ENCODE peak calls at places on chromosomes 1 and 21, in nine cellular contexts. G is lower lobe of right lung, B is fibroblast of lung, W is right lobe of liver, I is OCI-LY7, Y is spleen, J is A549, F is tibial artery, S is right cardiac atrium. R is an unnamed sample.
A peak's percentile ranks its signal among the peaks of the same experiment; 100 is the strongest.

GRCh38 chr1:39149509-39149908 is 55.0 kb upstream of the MACF1 start:
- DNase-seq in G (no peak), B (no peak), W (no peak), I (no peak), Y (no peak), J (no peak), F (no peak), S (no peak), R (no peak)

GRCh38 chr1:194474701-194475100 is 1288.3 kb upstream of the B3GALT2 start:
- DNase-seq in G (no peak), B (peak; percentile 1), W (no peak), I (no peak), Y (no peak), J (no peak), F (no peak), S (no peak), R (no peak)

GRCh38 chr1:46747683-46748288 is 28.9 kb upstream of the EFCAB14 start:
- DNase-seq in G (no peak), B (peak; percentile 43), W (no peak), I (peak; percentile 6), Y (no peak), J (peak; percentile 47), F (peak; percentile 47), S (no peak), R (no peak)

GRCh38 chr1:202152399-202152798 is 7.9 kb upstream of the ARL8A start:
- DNase-seq in G (no peak), B (no peak), W (no peak), I (no peak), Y (no peak), J (no peak), F (no peak), S (no peak), R (no peak)

GRCh38 chr1:50279622-50280320 is 143.5 kb downstream of the DMRTA2 start:
- DNase-seq in G (no peak), B (peak; percentile 3), W (no peak), I (no peak), Y (no peak), J (peak; percentile 3), F (no peak), S (no peak), R (no peak)

GRCh38 chr1:115052454-115053083 is 22.9 kb downstream of the TSHB start:
- DNase-seq in G (no peak), B (peak; percentile 36), W (no peak), I (peak; percentile 65), Y (no peak), J (peak; percentile 49), F (peak; percentile 57), S (peak; percentile 69), R (no peak)

GRCh38 chr1:3668148-3668547 is 15.8 kb downstream of the TP73 start:
- DNase-seq in G (no peak), B (no peak), W (peak; percentile 49), I (no peak), Y (peak; percentile 72), J (no peak), F (no peak), S (peak; percentile 24), R (peak; percentile 50)

GRCh38 chr1:227357229-227358078 is 39.2 kb upstream of the CDC42BPA start:
- DNase-seq in G (no peak), B (peak; percentile 87), W (peak; percentile 50), I (no peak), Y (peak; percentile 80), J (peak; percentile 91), F (peak; percentile 43), S (peak; percentile 86), R (no peak)

GRCh38 chr1:9539829-9540550 is 725 bp downstream of the SLC25A33 start:
- DNase-seq in G (peak; percentile 70), B (peak; percentile 49), W (peak; percentile 78), I (peak; percentile 65), Y (peak; percentile 91), J (peak; percentile 53), F (peak; percentile 32), S (peak; percentile 81), R (peak; percentile 85)

GRCh38 chr21:42990251-42990650 is 15.9 kb downstream of the PKNOX1 start:
- DNase-seq in G (no peak), B (no peak), W (no peak), I (no peak), Y (no peak), J (no peak), F (no peak), S (no peak), R (no peak)

GRCh38 chr1:92536593-92537332 is 50.0 kb upstream of the GFI1 start:
- DNase-seq in G (no peak), B (peak; percentile 70), W (no peak), I (no peak), Y (no peak), J (no peak), F (no peak), S (no peak), R (no peak)

GRCh38 chr1:232713785-232714184 is 83.9 kb upstream of the SIPA1L2 start:
- DNase-seq in G (no peak), B (no peak), W (no peak), I (no peak), Y (no peak), J (no peak), F (no peak), S (no peak), R (no peak)

GRCh38 chr21:15425049-15425448 is 304.7 kb upstream of the USP25 start:
- DNase-seq in G (no peak), B (no peak), W (no peak), I (no peak), Y (no peak), J (no peak), F (no peak), S (no peak), R (no peak)

GRCh38 chr21:15421521-15421920 is 308.3 kb upstream of the USP25 start:
- DNase-seq in G (no peak), B (peak; percentile 61), W (no peak), I (no peak), Y (no peak), J (no peak), F (no peak), S (no peak), R (no peak)

GRCh38 chr21:15422761-15423160 is 307.0 kb upstream of the USP25 start:
- DNase-seq in G (no peak), B (peak; percentile 98), W (no peak), I (no peak), Y (no peak), J (no peak), F (no peak), S (no peak), R (no peak)

GRCh38 chr21:15421947-15422346 is 307.8 kb upstream of the USP25 start:
- DNase-seq in G (no peak), B (peak; percentile 77), W (no peak), I (no peak), Y (no peak), J (no peak), F (no peak), S (no peak), R (no peak)

GRCh38 chr21:15423676-15424445 is 305.9 kb upstream of the USP25 start:
- DNase-seq in G (no peak), B (peak; percentile 14), W (no peak), I (no peak), Y (no peak), J (no peak), F (no peak), S (no peak), R (no peak)
- H3K27ac ChIP-seq in G (no peak overlapping the region), B (no peak overlapping the region), W (no peak overlapping the region), I (no peak overlapping the region), Y (no peak overlapping the region), J (peak overlapping the region; percentile 35), F (no peak overlapping the region), S (no peak overlapping the region), R (no peak overlapping the region)

DNA sequence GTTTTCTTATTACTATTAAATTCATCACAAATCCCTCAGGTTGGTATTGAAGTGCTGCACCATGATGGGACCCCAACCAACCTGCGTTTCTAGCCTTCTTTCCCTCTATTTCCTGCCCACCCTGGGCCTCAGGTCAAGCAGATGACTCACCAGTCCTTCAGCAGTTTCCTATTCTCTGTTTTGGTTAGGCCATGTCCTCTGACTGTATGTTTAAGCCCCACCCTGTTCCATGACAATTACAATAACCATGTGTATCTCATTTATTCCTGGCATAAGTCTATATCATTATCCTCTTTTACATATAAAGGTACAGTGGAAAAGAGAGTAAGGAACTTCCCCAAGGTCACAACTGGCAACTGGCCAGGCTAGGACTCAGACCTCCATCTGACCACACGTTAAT is 5.3 kb upstream of the FAM78B start:
- DNase-seq in G (no peak), B (peak; percentile 29), W (no peak), I (no peak), Y (no peak), J (no peak), F (no peak), S (no peak), R (no peak)
- H3K4me1 ChIP-seq in G (peaks cover 7% of the 10 kb centered on the region), B (no peaks in the 10 kb centered on the region), W (peaks cover 7% of the 10 kb centered on the region), I (no peaks in the 10 kb centered on the region), Y (peaks cover 7% of the 10 kb centered on the region), J (no peaks in the 10 kb centered on the region), F (no peaks in the 10 kb centered on the region), S (no peaks in the 10 kb centered on the region), R (peaks cover 6% of the 10 kb centered on the region)

DNA sequence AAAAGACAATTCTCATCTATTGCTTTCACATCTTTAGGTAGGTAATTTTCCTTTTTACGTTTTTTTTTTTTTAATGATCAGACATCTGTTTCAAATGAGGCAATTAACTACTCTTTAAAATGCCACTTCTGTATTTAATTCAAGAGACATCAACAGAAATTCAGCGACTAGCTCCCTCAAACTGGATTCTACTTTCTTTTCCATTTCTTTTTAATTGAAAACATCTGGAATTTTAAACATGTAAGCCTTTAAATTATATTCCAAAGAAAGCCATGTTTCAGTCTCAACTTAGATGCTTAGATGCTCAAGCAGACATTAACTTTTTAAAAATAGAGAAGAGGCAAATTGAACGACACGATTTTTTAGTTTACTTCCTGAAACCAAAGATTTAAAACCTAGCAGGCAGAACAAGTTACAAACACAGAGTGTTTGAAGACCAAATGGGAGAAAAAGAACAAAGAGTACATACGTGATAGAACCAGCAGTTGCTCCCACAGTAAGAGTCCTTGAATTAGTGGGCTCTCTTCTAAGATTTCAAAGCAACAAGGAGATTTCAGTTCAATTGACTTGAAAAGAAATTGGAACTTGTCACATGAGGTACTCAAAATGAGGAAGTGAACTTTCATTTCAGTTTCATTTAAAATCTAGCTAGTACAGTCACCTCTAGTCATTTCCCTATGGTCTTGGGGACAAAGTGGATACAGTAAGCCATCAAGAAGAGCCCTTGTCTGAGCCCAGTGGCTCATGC is at the start of gene CTSS:
- DNase-seq in G (no peak), B (no peak), W (no peak), I (peak; percentile 88), Y (no peak), J (peak; percentile 20), F (no peak), S (no peak), R (no peak)
- H3K27ac ChIP-seq in G (peak within 1 kb of the TSS; percentile 88), B (peak within 1 kb of the TSS; percentile 20), W (peak within 1 kb of the TSS; percentile 86), I (peak within 1 kb of the TSS; percentile 80), Y (peak within 1 kb of the TSS; percentile 89), J (peak within 1 kb of the TSS; percentile 71), F (peak within 1 kb of the TSS; percentile 47), S (no peak within 1 kb of the TSS), R (peak within 1 kb of the TSS; percentile 84)

DNA sequence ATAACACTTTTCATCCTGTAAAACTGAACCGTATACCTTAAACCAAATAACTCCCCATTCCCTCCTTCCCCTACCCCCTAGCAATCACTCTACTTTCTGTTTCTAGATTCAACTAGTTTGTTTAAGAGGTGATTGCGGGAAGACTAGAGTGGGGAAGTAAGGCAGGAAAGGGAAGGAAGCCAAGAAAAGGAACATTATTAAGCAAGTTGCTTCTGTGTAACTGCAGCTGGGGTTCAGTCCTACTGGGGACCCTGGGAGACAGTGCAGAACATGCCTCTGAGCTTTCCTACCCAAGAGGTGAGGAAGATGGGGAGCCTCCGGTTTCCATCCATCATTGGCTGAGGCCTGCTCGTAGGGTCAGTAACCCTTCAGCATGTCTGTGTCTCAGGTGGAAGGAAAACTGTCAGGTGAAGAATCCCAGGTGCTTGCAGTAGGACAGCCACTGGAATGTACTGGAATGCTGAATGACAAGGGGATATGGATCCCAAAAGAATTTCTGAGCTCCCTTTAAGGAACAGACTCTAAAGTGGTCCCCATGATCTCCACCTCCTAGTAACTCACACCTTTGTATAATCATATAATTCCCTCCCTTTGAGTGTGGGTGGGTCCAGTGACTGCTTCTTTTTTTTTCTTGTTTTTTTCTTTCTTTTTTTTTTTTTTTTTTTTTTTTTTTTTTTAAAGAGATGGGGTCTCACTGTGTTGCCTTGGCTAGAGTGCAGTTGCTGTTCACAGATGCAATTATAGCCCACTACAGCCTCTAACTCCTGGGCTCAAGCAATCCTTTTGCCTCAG is 28.7 kb upstream of the H3-3A start:
- DNase-seq in G (no peak), B (no peak), W (no peak), I (no peak), Y (no peak), J (no peak), F (no peak), S (no peak), R (no peak)
- H3K4me1 ChIP-seq in G (peaks cover 14% of the 10 kb centered on the region), B (no peaks in the 10 kb centered on the region), W (peaks cover 21% of the 10 kb centered on the region), I (peaks cover 17% of the 10 kb centered on the region), Y (peaks cover 68% of the 10 kb centered on the region), J (no peaks in the 10 kb centered on the region), F (peaks cover 3% of the 10 kb centered on the region), S (no peaks in the 10 kb centered on the region), R (peaks cover 17% of the 10 kb centered on the region)